ENCODE peak calls at places on chromosome 20, in nine cellular contexts. M, S, A, Z, F, X, P, O and B are unnamed samples.

GRCh38 chr20:4038047-4038459 is 22.7 kb upstream of the RNF24 start:
- DNase-seq in M (peak; percentile 90), S (no peak), A (peak; percentile 62), Z (peak; percentile 91), F (peak; percentile 96), X (peak; percentile 81), P (peak; percentile 79), O (peak; percentile 73), B (no peak)

GRCh38 chr20:12395404-12396159 is 477.9 kb downstream of the BTBD3 start:
- DNase-seq in M (no peak), S (no peak), A (no peak), Z (no peak), F (peak; percentile 59), X (no peak), P (no peak), O (no peak), B (no peak)

GRCh38 chr20:6590891-6591679 is 176.4 kb upstream of the BMP2 start:
- DNase-seq in M (no peak), S (peak; percentile 80), A (no peak), Z (peak; percentile 34), F (peak; percentile 85), X (peak; percentile 81), P (no peak), O (peak; percentile 55), B (peak; percentile 49)

GRCh38 chr20:3873507-3873906 is 15.7 kb upstream of the PANK2 start:
- DNase-seq in M (no peak), S (no peak), A (no peak), Z (no peak), F (no peak), X (no peak), P (no peak), O (no peak), B (no peak)

GRCh38 chr20:32238483-32239425 is 31.1 kb downstream of the POFUT1 start:
- DNase-seq in M (no peak), S (no peak), A (no peak), Z (no peak), F (no peak), X (no peak), P (no peak), O (no peak), B (no peak)

GRCh38 chr20:50471231-50471630 is 39.0 kb upstream of the PTPN1 start:
- DNase-seq in M (no peak), S (peak; percentile 81), A (no peak), Z (no peak), F (peak; percentile 41), X (no peak), P (no peak), O (no peak), B (peak; percentile 83)

GRCh38 chr20:23434521-23435313 is 4.8 kb upstream of the CSTL1 start:
- DNase-seq in M (no peak), S (no peak), A (peak; percentile 18), Z (no peak), F (no peak), X (no peak), P (no peak), O (no peak), B (no peak)

GRCh38 chr20:46523696-46524328 is 10.5 kb upstream of the ZNF334 start:
- DNase-seq in M (no peak), S (peak; percentile 25), A (no peak), Z (no peak), F (peak; percentile 19), X (no peak), P (no peak), O (no peak), B (peak; percentile 13)

GRCh38 chr20:20409326-20409725 is 41.4 kb downstream of the INSM1 start:
- DNase-seq in M (no peak), S (no peak), A (no peak), Z (no peak), F (no peak), X (no peak), P (no peak), O (no peak), B (no peak)

GRCh38 chr20:54219751-54220426 is 12.0 kb downstream of the PFDN4 start:
- DNase-seq in M (no peak), S (peak; percentile 72), A (no peak), Z (peak; percentile 41), F (peak; percentile 70), X (peak; percentile 52), P (no peak), O (no peak), B (peak; percentile 72)

GRCh38 chr20:1225263-1225728 is 548 bp upstream of the RAD21L1 start:
- DNase-seq in M (no peak), S (no peak), A (no peak), Z (no peak), F (no peak), X (no peak), P (no peak), O (no peak), B (no peak)

GRCh38 chr20:4519530-4519929 is 202.2 kb upstream of the PRND start:
- DNase-seq in M (no peak), S (peak; percentile 61), A (peak; percentile 62), Z (no peak), F (peak; percentile 54), X (no peak), P (no peak), O (no peak), B (peak; percentile 36)

GRCh38 chr20:45963059-45964011 is 8.7 kb downstream of the ZNF335 start:
- DNase-seq in M (peak; percentile 31), S (peak; percentile 72), A (no peak), Z (no peak), F (peak; percentile 66), X (peak; percentile 45), P (no peak), O (no peak), B (peak; percentile 66)

GRCh38 chr20:36491901-36492617 is 49.3 kb upstream of the MYL9 start:
- DNase-seq in M (no peak), S (peak; percentile 67), A (no peak), Z (no peak), F (peak; percentile 83), X (peak; percentile 47), P (peak; percentile 55), O (peak; percentile 37), B (peak; percentile 59)

GRCh38 chr20:24034820-24035219 is 46.2 kb upstream of the GGTLC1 start:
- DNase-seq in M (no peak), S (no peak), A (no peak), Z (no peak), F (peak; percentile 91), X (no peak), P (no peak), O (peak; percentile 15), B (peak; percentile 50)

GRCh38 chr20:44730441-44730840 is 15.2 kb upstream of the KCNK15 start:
- DNase-seq in M (no peak), S (peak; percentile 91), A (no peak), Z (no peak), F (peak; percentile 99), X (peak; percentile 75), P (no peak), O (peak; percentile 36), B (peak; percentile 88)

GRCh38 chr20:64023278-64024140 is 12.5 kb upstream of the C20orf204 start:
- DNase-seq in M (no peak), S (no peak), A (no peak), Z (no peak), F (no peak), X (no peak), P (no peak), O (no peak), B (no peak)

GRCh38 chr20:54525906-54526596 is 50.7 kb downstream of the DOK5 start:
- DNase-seq in M (no peak), S (no peak), A (no peak), Z (no peak), F (no peak), X (no peak), P (no peak), O (no peak), B (no peak)

GRCh38 chr20:5551621-5552020 is 198.6 kb upstream of the SHLD1 start:
- DNase-seq in M (no peak), S (no peak), A (no peak), Z (peak; percentile 27), F (no peak), X (no peak), P (no peak), O (no peak), B (no peak)

GRCh38 chr20:50290815-50291214 is 100.2 kb downstream of the CEBPB start:
- DNase-seq in M (no peak), S (no peak), A (no peak), Z (no peak), F (no peak), X (no peak), P (no peak), O (no peak), B (no peak)

GRCh38 chr20:24590193-24590982 is 121.0 kb downstream of the SYNDIG1 start:
- DNase-seq in M (no peak), S (no peak), A (peak; percentile 44), Z (no peak), F (no peak), X (no peak), P (no peak), O (no peak), B (no peak)

GRCh38 chr20:32333988-32334885 is 23.9 kb upstream of the ASXL1 start:
- DNase-seq in M (peak; percentile 84), S (peak; percentile 92), A (no peak), Z (no peak), F (no peak), X (no peak), P (peak; percentile 15), O (no peak), B (peak; percentile 80)

GRCh38 chr20:6533828-6534388 is 233.6 kb upstream of the BMP2 start:
- DNase-seq in M (no peak), S (no peak), A (no peak), Z (peak; percentile 40), F (peak; percentile 84), X (peak; percentile 97), P (no peak), O (no peak), B (no peak)

GRCh38 chr20:24673678-24674570 is 204.5 kb downstream of the SYNDIG1 start:
- DNase-seq in M (peak; percentile 19), S (no peak), A (no peak), Z (peak; percentile 44), F (peak; percentile 82), X (peak; percentile 62), P (no peak), O (no peak), B (no peak)

GRCh38 chr20:36624068-36624813 is 18.7 kb downstream of the RAB5IF start:
- DNase-seq in M (no peak), S (no peak), A (no peak), Z (no peak), F (no peak), X (no peak), P (no peak), O (peak; percentile 48), B (no peak)

GRCh38 chr20:15637971-15638754 is 935.1 kb downstream of the KIF16B start:
- DNase-seq in M (no peak), S (peak; percentile 50), A (peak; percentile 71), Z (no peak), F (no peak), X (no peak), P (no peak), O (peak; percentile 39), B (no peak)

GRCh38 chr20:21944227-21944626 is 238.8 kb downstream of the PAX1 start:
- DNase-seq in M (no peak), S (no peak), A (no peak), Z (no peak), F (no peak), X (no peak), P (no peak), O (no peak), B (no peak)